ENCODE peak calls at places on chromosomes 4 and X, in five cellular contexts. E, D, T, P and W are unnamed samples.

GRCh38 chr4:173489514-173489913 is 40.5 kb downstream of the HAND2 start:
- DNase-seq in T (no peak), E (no peak), P (no peak), D (no peak), W (no peak)

GRCh38 chrX:11197671-11198070 is 86.5 kb downstream of the HCCS start:
- DNase-seq in T (no peak), D (no peak), P (no peak), E (no peak), W (no peak)

GRCh38 chr4:172982151-172982590 is 186.4 kb upstream of the GALNT7 start:
- DNase-seq in T (peak; percentile 40), E (peak; percentile 86), P (peak; percentile 87), D (no peak), W (no peak)

GRCh38 chr4:112645541-112646329 is 8.8 kb downstream of the LARP7 start:
- DNase-seq in P (no peak), E (no peak), D (no peak), T (no peak), W (no peak)

GRCh38 chr4:35151816-35152572 is 1092.3 kb downstream of the ARAP2 start:
- DNase-seq in E (no peak), P (no peak), T (no peak), D (peak; percentile 10), W (no peak)

GRCh38 chr4:61493470-61493869 is 293.3 kb downstream of the ADGRL3 start:
- DNase-seq in T (no peak), P (no peak), E (no peak), D (no peak), W (no peak)

GRCh38 chr4:20496078-20496477 is 204.2 kb upstream of the PACRGL start:
- DNase-seq in P (no peak), D (no peak), T (no peak), E (no peak), W (no peak)

GRCh38 chrX:69615779-69616519 is at the start of gene EDA:
- DNase-seq in P (peak; percentile 91), T (peak; percentile 85), E (peak; percentile 89), D (peak; percentile 76), W (peak; percentile 38)

GRCh38 chr4:7195138-7195510 is 2.8 kb downstream of the SORCS2 start:
- DNase-seq in E (peak; percentile 57), P (peak; percentile 48), T (no peak), D (no peak), W (no peak)

GRCh38 chr4:39528056-39528465 is 822 bp upstream of the UGDH start:
- DNase-seq in T (no peak), E (peak; percentile 92), P (peak; percentile 93), D (no peak), W (peak; percentile 78)

GRCh38 chr4:37685211-37685725 is 908 bp downstream of the RELL1 start:
- DNase-seq in P (no peak), E (no peak), T (no peak), D (no peak), W (no peak)

GRCh38 chr4:124202106-124202505 is 510.4 kb downstream of the ANKRD50 start:
- DNase-seq in T (no peak), E (peak; percentile 75), D (no peak), P (no peak), W (peak; percentile 31)

GRCh38 chr4:104906274-104906673 is 240.4 kb upstream of the TET2 start:
- DNase-seq in T (no peak), D (no peak), E (no peak), P (no peak), W (no peak)

GRCh38 chr4:106676173-106676921 is 307.8 kb upstream of the GIMD1 start:
- DNase-seq in P (no peak), E (no peak), T (no peak), D (no peak), W (no peak)

GRCh38 chrX:102154900-102155805 is 624 bp downstream of the BEX5 start:
- DNase-seq in E (peak; percentile 63), T (peak; percentile 25), P (no peak), D (no peak), W (no peak)

GRCh38 chrX:68307767-68308166 is 125.5 kb downstream of the OPHN1 start:
- DNase-seq in E (no peak), P (no peak), D (no peak), T (no peak), W (peak; percentile 13)

GRCh38 chrX:136086521-136086920 is 60.8 kb upstream of the FHL1 start:
- DNase-seq in T (no peak), D (no peak), E (no peak), P (no peak), W (no peak)

GRCh38 chrX:115233497-115234219 is at the start of gene LRCH2:
- DNase-seq in P (peak; percentile 69), D (no peak), E (peak; percentile 70), T (no peak), W (peak; percentile 9)

GRCh38 chr4:8768357-8768999 is 103.2 kb downstream of the HMX1 start:
- DNase-seq in E (no peak), D (no peak), T (no peak), P (peak; percentile 37), W (no peak)

GRCh38 chrX:7779644-7780043 is 63.3 kb upstream of the VCX start:
- DNase-seq in T (no peak), P (no peak), D (no peak), E (no peak), W (no peak)

GRCh38 chrX:115067812-115068211 is 50.4 kb upstream of the IL13RA2 start:
- DNase-seq in P (no peak), T (no peak), E (no peak), D (no peak), W (no peak)

GRCh38 chrX:28843817-28844216 is 256.6 kb downstream of the IL1RAPL1 start:
- DNase-seq in P (no peak), D (no peak), T (no peak), E (no peak), W (no peak)

GRCh38 chr4:165872443-165873297 is at the start of gene TLL1:
- DNase-seq in T (no peak), E (no peak), P (no peak), D (no peak), W (no peak)

GRCh38 chr4:87399148-87399547 is 8.2 kb upstream of the HSD17B11 start:
- DNase-seq in P (no peak), E (no peak), D (no peak), T (peak; percentile 47), W (no peak)

GRCh38 chrX:31397119-31397518 is 325.3 kb upstream of the FTHL17 start:
- DNase-seq in D (no peak), P (no peak), T (no peak), E (no peak), W (no peak)

GRCh38 chr4:7531640-7531994 is 96.9 kb upstream of the PSAPL1 start:
- DNase-seq in E (no peak), P (no peak), T (no peak), D (no peak), W (no peak)

GRCh38 chrX:57951666-57952319 is 41.5 kb upstream of the ZXDA start:
- DNase-seq in T (no peak), E (no peak), D (no peak), P (no peak), W (no peak)

DNA sequence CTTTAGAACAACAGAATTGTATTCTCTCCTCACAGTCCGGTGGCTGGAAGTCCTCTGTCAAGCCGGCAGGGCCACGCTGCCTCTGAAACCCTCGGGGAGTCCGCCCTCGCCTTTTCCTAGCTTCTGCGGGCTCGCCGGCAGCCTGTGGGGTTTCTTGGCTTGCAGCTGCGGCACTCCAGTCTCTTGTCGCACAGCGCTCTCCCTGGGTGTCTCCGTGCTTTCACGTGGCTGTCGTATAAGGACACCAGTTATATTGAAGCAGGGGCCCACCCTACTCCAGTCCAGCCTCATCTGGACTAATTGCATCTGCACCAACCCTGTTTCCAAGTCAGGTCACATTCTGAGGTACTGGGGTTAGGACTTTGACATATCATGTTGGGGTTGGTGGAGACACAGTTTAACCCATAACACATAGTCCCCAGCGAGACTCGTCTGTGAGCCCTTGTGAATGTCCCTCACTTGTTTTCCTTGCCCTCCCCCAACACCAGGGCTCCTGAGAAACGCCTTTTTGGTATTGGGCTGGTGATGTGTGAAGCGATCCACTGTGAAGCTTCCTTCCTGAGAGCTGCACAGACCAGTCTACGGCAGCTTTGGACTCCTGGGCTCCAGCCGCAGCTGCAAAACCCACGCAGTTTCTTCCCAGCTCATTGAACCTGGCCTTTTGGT is 22.7 kb downstream of the TMEM131L start:
- DNase-seq in D (no peak), P (peak; percentile 80), T (no peak), E (peak; percentile 70), W (no peak)
- H3K4me1 ChIP-seq in D (peaks cover 39% of the 10 kb centered on the region), P (peaks cover 65% of the 10 kb centered on the region), T (peaks cover 67% of the 10 kb centered on the region), E (peaks cover 39% of the 10 kb centered on the region), W (peaks cover 20% of the 10 kb centered on the region)

GRCh38 chr4:1984406-1985191 is 24.2 kb downstream of the NELFA start:
- DNase-seq in D (no peak), T (no peak), P (no peak), E (peak; percentile 56), W (no peak)

GRCh38 chr4:1982124-1983052 is 26.4 kb downstream of the NELFA start:
- DNase-seq in T (no peak), P (no peak), E (peak; percentile 46), D (no peak), W (no peak)

GRCh38 chr4:1985287-1985686 is 23.5 kb downstream of the NELFA start:
- DNase-seq in T (no peak), D (no peak), E (peak; percentile 43), P (no peak), W (no peak)

GRCh38 chr4:1983053-1983845 is 25.5 kb downstream of the NELFA start:
- DNase-seq in E (peak; percentile 62), T (no peak), P (no peak), D (no peak), W (no peak)

DNA sequence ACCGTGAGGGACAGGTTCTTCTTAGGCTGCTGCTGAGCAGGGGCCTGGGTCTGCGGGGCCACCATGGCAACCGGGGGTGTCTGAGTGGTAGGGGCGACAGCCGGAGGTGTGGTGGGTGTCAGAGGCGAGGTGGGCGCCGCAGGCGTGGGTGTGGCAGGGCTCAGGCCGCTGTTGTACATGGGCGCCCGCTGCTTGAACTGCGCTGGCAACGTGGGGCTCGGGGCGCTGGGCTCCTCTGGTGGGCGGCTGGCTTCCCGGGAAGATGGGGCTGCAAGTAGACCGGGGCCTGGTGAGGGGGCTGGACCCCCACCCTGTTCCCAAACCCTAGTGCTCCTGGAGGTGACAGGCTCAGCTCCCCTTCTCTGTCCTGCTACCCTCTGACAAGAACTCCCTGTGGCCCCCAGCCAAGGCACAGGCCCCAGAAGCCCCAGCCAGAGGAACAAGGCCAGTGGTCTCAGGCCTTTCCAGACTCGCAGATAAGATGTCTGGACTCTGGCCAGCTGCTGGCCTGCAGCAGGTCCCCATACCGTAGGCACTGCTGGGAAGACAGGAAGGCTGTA is 24.8 kb downstream of the NELFA start:
- DNase-seq in E (peak; percentile 64), P (no peak), T (no peak), D (no peak), W (no peak)
- H3K36me3 ChIP-seq in E (peaks cover 98% of the 10 kb centered on the region), P (peaks cover 100% of the 10 kb centered on the region), T (peaks cover 100% of the 10 kb centered on the region), D (peaks cover 96% of the 10 kb centered on the region), W (peaks cover 98% of the 10 kb centered on the region)

DNA sequence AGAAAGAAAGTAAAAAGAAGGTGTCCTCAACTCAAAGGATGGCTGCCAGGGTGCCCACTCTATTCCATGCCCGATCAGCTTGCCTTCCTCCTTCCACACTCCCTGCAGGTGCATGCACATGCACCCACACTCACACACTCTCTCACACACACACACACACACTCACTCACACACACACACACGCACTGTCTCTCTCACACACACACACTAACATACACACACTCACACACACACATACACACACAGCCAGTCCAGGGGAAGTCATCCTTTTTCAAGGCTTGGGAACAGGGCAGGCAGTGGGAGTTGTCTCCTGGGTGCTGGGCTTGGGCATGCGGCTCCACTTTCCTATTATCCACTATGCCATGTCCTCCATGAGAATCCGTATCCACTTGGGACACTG is 50.4 kb downstream of the CRMP1 start:
- DNase-seq in T (no peak), E (no peak), D (no peak), P (no peak), W (no peak)
- H3K4me1 ChIP-seq in T (peaks cover 34% of the 10 kb centered on the region), E (peaks cover 4% of the 10 kb centered on the region), D (no peaks in the 10 kb centered on the region), P (no peaks in the 10 kb centered on the region), W (no peaks in the 10 kb centered on the region)

GRCh38 chr4:48526403-48526802 is 36.4 kb downstream of the ZAR1 start:
- DNase-seq in E (no peak), D (peak; percentile 9), P (no peak), T (no peak), W (no peak)
- H3K36me3 ChIP-seq in E (peaks cover 76% of the 10 kb centered on the region), D (peaks cover 78% of the 10 kb centered on the region), P (peaks cover 94% of the 10 kb centered on the region), T (peaks cover 98% of the 10 kb centered on the region), W (peaks cover 91% of the 10 kb centered on the region)